ENCODE peak calls at places on chromosomes 6 and 20, in ten cellular contexts. I is AG08395; U is naive B cell; C is activated T-cell treated with anti-CD3 and anti-CD28 coated beads, Interleukin-2, amount 50 U/mL, for 4 hours; W is head of caudate nucleus; B is D341Med; M is naive thymus-derived CD4-positive, alpha-beta T cell; D is GM20000; K is NCI-H2029; T is ovary. N is an unnamed sample.

GRCh38 chr20:50519036-50519780 is 9.0 kb downstream of the PTPN1 start:
- DNase-seq in U (peak), T (no peak), B (no peak), W (no peak), C (no peak), M (peak), I (no peak), K (no peak), D (no peak), N (no peak)

GRCh38 chr6:11766589-11767450 is 11.8 kb downstream of the ADTRP start:
- DNase-seq in I (peak), B (no peak), T (no peak), D (no peak), K (no peak), M (no peak), W (no peak), C (no peak), U (no peak), N (no peak)

GRCh38 chr6:15953152-15953880 is 175.6 kb upstream of the MYLIP start:
- DNase-seq in C (no peak), M (no peak), I (peak), K (no peak), D (no peak), U (no peak), B (no peak), W (no peak), T (no peak), N (no peak)

GRCh38 chr6:55898342-55898741 is 23.0 kb upstream of the BMP5 start:
- DNase-seq in I (no peak), B (no peak), D (no peak), M (no peak), U (no peak), K (no peak), C (no peak), T (no peak), W (no peak), N (no peak)

GRCh38 chr20:48965189-48965910 is 43.8 kb downstream of the ARFGEF2 start:
- DNase-seq in D (no peak), T (no peak), U (no peak), W (no peak), B (no peak), K (no peak), M (no peak), I (peak), C (no peak), N (no peak)

GRCh38 chr6:5175195-5175594 is 85.6 kb downstream of the LYRM4 start:
- DNase-seq in M (no peak), C (no peak), B (peak), I (no peak), D (peak), W (no peak), T (no peak), U (no peak), K (peak), N (no peak)

GRCh38 chr6:17656644-17657043 is 50.1 kb downstream of the NUP153 start:
- DNase-seq in C (no peak), W (no peak), B (no peak), M (no peak), D (no peak), I (no peak), T (no peak), U (no peak), K (no peak), N (no peak)

GRCh38 chr6:21666200-21666671 is 72.7 kb downstream of the SOX4 start:
- DNase-seq in U (no peak), W (no peak), D (peak), B (peak), M (no peak), T (peak), I (peak), K (peak), C (no peak), N (no peak)

GRCh38 chr6:7675353-7675945 is 50.5 kb upstream of the BMP6 start:
- DNase-seq in K (no peak), U (no peak), B (no peak), I (no peak), T (no peak), W (no peak), M (no peak), C (no peak), D (no peak), N (no peak)

GRCh38 chr6:111810321-111811235 is 62.7 kb downstream of the FYN start:
- DNase-seq in D (no peak), T (no peak), W (no peak), M (peak), U (no peak), B (no peak), K (no peak), I (no peak), C (no peak), N (no peak)

GRCh38 chr20:24560571-24561485 is 91.4 kb downstream of the SYNDIG1 start:
- DNase-seq in D (no peak), M (no peak), C (no peak), U (no peak), W (no peak), K (no peak), B (no peak), T (no peak), I (no peak), N (no peak)

GRCh38 chr20:49287555-49288249 is 9.8 kb upstream of the ZNFX1 start:
- DNase-seq in C (no peak), U (no peak), M (no peak), B (no peak), T (no peak), I (peak), W (no peak), D (no peak), K (no peak), N (no peak)

GRCh38 chr20:37270586-37271420 is 9.2 kb upstream of the GHRH start:
- DNase-seq in W (no peak), K (no peak), B (no peak), T (no peak), C (no peak), U (peak), I (no peak), D (peak), M (no peak), N (no peak)

GRCh38 chr20:2124632-2125131 is 23.1 kb downstream of the STK35 start:
- DNase-seq in M (no peak), T (no peak), B (no peak), W (no peak), U (peak), K (no peak), C (no peak), D (no peak), I (no peak), N (no peak)

N was measured in activated CD4-positive, CD25-positive, alpha-beta regulatory T cell treated with anti-CD3 and anti-CD28 coated beads, Interleukin-2, amount 50 U/mL, for 72 hours.